ENCODE peak calls at places on chromosomes 4 and X, in seven cellular contexts. G is left ventricle myocardium inferior; W is NCI-H524 treated with DMSO at 0.1 percent for 48 hours; H is endothelial cell of umbilical vein; O is stimulated activated CD4-positive, alpha-beta T cell treated with anti-CD3 and anti-CD28 coated beads, Interleukin-1b, Interleukin-23, amount 100 ng/mL, for 4 hours; Y is activated T-cell treated with anti-CD3 and anti-CD28 coated beads, Interleukin-2, amount 50 U/mL, for 4 hours; C is activated gamma-delta T cell treated with Interleukin-2 at 50 U/mL for 16 hours. E is an unnamed sample.

GRCh38 chr4:153593166-153593565 is 90.9 kb upstream of the TLR2 start:
- DNase-seq in O (no peak), Y (no peak), G (no peak), W (no peak), H (no peak), C (no peak), E (no peak)

GRCh38 chrX:130120746-130121504 is 10.6 kb upstream of the ELF4 start:
- DNase-seq in O (peak), Y (peak), W (no peak), C (peak), G (peak), H (peak), E (peak)

GRCh38 chr4:118991686-118992085 is 103.0 kb downstream of the SYNPO2 start:
- DNase-seq in G (no peak), Y (no peak), O (no peak), H (no peak), C (no peak), W (no peak), E (no peak)

GRCh38 chr4:13918110-13918509 is 290.6 kb upstream of the BOD1L1 start:
- DNase-seq in Y (no peak), O (no peak), C (no peak), W (no peak), G (peak), H (no peak), E (peak)

GRCh38 chrX:123756320-123756719 is 23.5 kb upstream of the THOC2 start:
- DNase-seq in W (no peak), H (peak), G (no peak), O (no peak), Y (no peak), C (no peak), E (peak)

GRCh38 chr4:14336656-14337055 is 665.6 kb upstream of the CPEB2 start:
- DNase-seq in H (no peak), C (no peak), Y (no peak), W (no peak), G (no peak), O (no peak), E (no peak)

GRCh38 chrX:7996414-7996813 is 69.2 kb upstream of the PNPLA4 start:
- DNase-seq in W (no peak), O (no peak), H (peak), Y (peak), G (no peak), C (peak), E (no peak)

GRCh38 chr4:41796545-41797210 is 48.2 kb upstream of the PHOX2B start:
- DNase-seq in C (no peak), G (no peak), O (no peak), Y (no peak), W (peak), H (no peak), E (no peak)

GRCh38 chrX:23784487-23785301 is 1.7 kb downstream of the SAT1 start:
- DNase-seq in Y (no peak), O (no peak), C (no peak), G (no peak), H (peak), W (no peak), E (peak)

E was measured in MG63.